ENCODE peak calls at places on chromosomes 6 and 20, in ten cellular contexts. J, L, Z, E, N, F, B, W, R and G are unnamed samples.

GRCh38 chr6:42147138-42147562 is 4.7 kb upstream of the C6orf132 start:
- DNase-seq in E (no peak), J (no peak), W (no peak), B (no peak), R (no peak), L (no peak), F (no peak), N (no peak), Z (peak; percentile 54), G (no peak)

GRCh38 chr6:121730616-121731015 is 295.2 kb downstream of the GJA1 start:
- DNase-seq in Z (no peak), J (peak; percentile 48), R (no peak), N (no peak), L (no peak), W (no peak), B (no peak), E (no peak), F (no peak), G (peak; percentile 15)

GRCh38 chr20:44142416-44142815 is 44.6 kb downstream of the JPH2 start:
- DNase-seq in L (no peak), Z (no peak), J (no peak), N (no peak), R (no peak), F (no peak), E (no peak), W (no peak), B (no peak), G (no peak)

GRCh38 chr20:23227274-23227673 is 123.3 kb upstream of the NXT1 start:
- DNase-seq in Z (no peak), B (no peak), N (no peak), R (no peak), L (no peak), W (no peak), F (no peak), J (no peak), E (no peak), G (no peak)

GRCh38 chr6:7721654-7722053 is 4.2 kb upstream of the BMP6 start:
- DNase-seq in Z (no peak), F (no peak), N (no peak), R (no peak), J (no peak), W (no peak), E (no peak), B (no peak), L (no peak), G (peak; percentile 16)

GRCh38 chr20:48002517-48002970 is 217.3 kb upstream of the SULF2 start:
- DNase-seq in N (no peak), J (no peak), E (no peak), Z (no peak), F (no peak), B (no peak), R (no peak), W (no peak), L (no peak), G (no peak)

GRCh38 chr6:36717231-36717825 is 19.7 kb downstream of the RAB44 start:
- DNase-seq in Z (no peak), J (peak; percentile 38), L (no peak), F (no peak), N (no peak), W (no peak), R (no peak), B (no peak), E (no peak), G (no peak)

GRCh38 chr6:145723646-145724045 is 11.7 kb downstream of the EPM2A start:
- DNase-seq in E (no peak), Z (no peak), R (no peak), W (no peak), F (no peak), N (no peak), B (no peak), L (no peak), J (no peak), G (no peak)

GRCh38 chr6:168713839-168714238 is 272.9 kb downstream of the SMOC2 start:
- DNase-seq in Z (peak; percentile 84), N (no peak), W (peak; percentile 35), F (peak; percentile 14), B (no peak), J (peak; percentile 71), E (peak; percentile 39), R (no peak), L (no peak), G (peak; percentile 71)

GRCh38 chr6:15483060-15483459 is 179.8 kb downstream of the DTNBP1 start:
- DNase-seq in N (no peak), R (no peak), W (no peak), L (no peak), F (no peak), Z (no peak), B (no peak), J (no peak), E (no peak), G (no peak)

DNA sequence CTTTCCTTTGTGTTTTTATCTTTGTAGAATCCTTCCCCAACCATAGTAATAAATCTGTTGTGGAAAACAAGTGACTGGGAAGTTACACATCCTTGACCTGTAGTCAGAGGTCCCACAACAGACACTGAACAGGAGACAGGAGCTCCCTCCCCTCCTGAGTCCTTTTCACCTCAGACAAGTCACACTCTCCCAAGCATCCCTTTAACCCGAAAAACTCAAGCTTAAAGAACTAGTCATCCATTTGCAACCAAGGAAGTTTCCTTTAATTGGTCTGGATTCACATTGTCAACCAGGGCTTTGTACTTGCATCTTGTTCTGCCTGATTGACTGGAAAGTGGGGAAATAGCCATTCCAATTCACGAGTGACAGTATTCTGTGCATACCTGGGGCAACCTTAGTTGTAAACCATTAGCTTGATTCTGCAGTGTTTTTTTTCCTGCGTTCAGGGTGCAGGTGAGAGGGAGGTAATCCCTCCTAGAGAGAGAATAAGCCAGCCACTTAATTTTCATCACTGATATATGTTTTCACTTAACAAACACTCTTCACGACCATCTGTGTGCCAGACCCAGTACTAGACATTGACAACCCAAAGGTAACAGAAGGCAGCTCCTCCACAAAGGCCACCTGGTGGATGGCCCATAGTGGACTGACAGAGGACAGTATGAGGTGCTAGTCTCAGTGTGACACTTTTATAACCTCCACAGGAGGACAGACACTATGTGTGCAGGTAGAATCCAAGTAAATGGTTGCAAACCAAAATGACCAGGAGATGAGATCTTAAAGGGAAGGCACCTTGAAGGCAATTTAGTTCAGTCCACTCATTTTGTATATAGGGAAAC is 112.4 kb downstream of the SLX4IP start:
- DNase-seq in R (no peak), W (no peak), J (peak; percentile 29), Z (no peak), F (no peak), B (no peak), N (no peak), L (no peak), E (no peak), G (no peak)
- TF ChIP-seq CTCF in R (no peak), W (no peak), J (no peak), Z (no peak), F (no peak), B (no peak), N (no peak), L (no peak), E (no peak), G (no peak)

GRCh38 chr6:6694825-6695710 is 106.5 kb downstream of the LY86 start:
- DNase-seq in N (no peak), Z (peak; percentile 90), E (no peak), B (no peak), L (no peak), J (peak; percentile 77), W (no peak), R (peak; percentile 50), F (no peak), G (peak; percentile 40)

GRCh38 chr6:6695711-6696048 is 107.2 kb downstream of the LY86 start:
- DNase-seq in E (no peak), L (no peak), Z (no peak), F (no peak), R (no peak), W (no peak), J (no peak), N (no peak), B (no peak), G (no peak)

GRCh38 chr6:6697620-6698019 is 109.1 kb downstream of the LY86 start:
- DNase-seq in E (no peak), N (peak; percentile 53), L (no peak), J (no peak), W (no peak), Z (no peak), F (no peak), R (no peak), B (no peak), G (no peak)

GRCh38 chr6:6696867-6697531 is 108.5 kb downstream of the LY86 start:
- DNase-seq in Z (peak; percentile 88), E (peak; percentile 81), W (peak; percentile 82), F (peak; percentile 85), L (peak; percentile 56), R (peak; percentile 61), J (peak; percentile 92), N (peak; percentile 89), B (no peak), G (peak; percentile 81)

DNA sequence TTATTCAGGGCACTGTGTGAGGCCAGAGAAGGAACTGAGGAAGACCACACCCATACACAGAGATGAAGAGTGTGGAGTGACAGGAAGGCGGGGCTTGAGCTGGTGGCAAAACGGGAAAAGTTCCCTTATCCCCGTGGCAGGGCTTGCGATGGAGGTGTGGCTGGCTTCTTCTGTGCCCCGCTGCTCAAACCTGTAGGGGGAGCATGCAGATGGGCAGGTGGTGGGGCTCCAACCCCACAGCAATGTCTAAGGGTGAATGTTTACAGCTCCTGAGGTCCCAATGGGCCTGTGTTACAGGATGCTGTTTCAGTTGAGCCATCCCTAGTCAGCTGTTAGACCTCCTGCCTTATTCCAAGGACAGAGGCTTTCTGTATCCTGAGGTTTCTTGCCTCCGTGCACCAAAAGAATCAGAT is 105.9 kb downstream of the LY86 start:
- DNase-seq in W (no peak), N (no peak), E (peak; percentile 49), L (no peak), R (no peak), J (peak; percentile 82), B (no peak), Z (peak; percentile 68), F (no peak), G (no peak)
- TF ChIP-seq CTCF in W (no peak), N (no peak), E (peak; percentile 31), L (no peak), R (peak; percentile 15), J (peak; percentile 64), B (no peak), Z (no peak), F (no peak), G (peak; percentile 2)

DNA sequence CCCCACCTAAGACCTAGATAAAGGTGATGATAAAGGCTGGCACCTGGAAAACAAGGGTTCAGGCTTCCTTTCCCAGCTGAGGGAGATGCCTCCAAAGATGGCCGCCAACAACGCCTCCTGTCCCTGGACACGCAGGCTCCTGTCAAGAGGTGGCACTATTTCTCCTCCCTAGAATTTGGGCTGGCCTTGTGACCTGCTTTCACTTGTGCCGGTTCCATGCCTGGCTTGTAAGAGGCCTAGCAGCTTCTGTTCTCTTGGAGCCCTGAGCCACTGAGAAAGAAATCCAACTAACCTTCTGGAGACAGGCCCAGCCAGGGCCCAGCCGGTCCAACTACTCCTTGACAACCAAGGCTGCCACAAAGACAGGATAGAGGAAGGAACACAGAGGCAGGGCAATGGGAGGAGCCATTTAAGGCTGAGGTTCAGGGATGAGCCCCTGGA is 60.2 kb upstream of the RALY start:
- DNase-seq in F (peak; percentile 55), L (peak; percentile 61), W (peak; percentile 82), N (peak; percentile 71), Z (peak; percentile 74), B (peak; percentile 41), R (peak; percentile 46), J (peak; percentile 90), E (peak; percentile 73), G (peak; percentile 53)
- TF ChIP-seq CTCF in F (no peak), L (peak; percentile 43), W (peak; percentile 76), N (peak; percentile 60), Z (peak; percentile 23), B (no peak), R (peak; percentile 71), J (peak; percentile 88), E (peak; percentile 93), G (peak; percentile 32)

GRCh38 chr6:100719883-100720682 is 161.0 kb downstream of the ASCC3 start:
- DNase-seq in W (no peak), N (no peak), F (no peak), J (no peak), E (peak; percentile 9), Z (no peak), L (no peak), R (no peak), B (no peak), G (peak; percentile 19)
- TF ChIP-seq CTCF in W (peak; percentile 59), N (peak; percentile 68), F (peak; percentile 63), J (peak; percentile 77), E (peak; percentile 59), Z (no peak), L (peak; percentile 27), R (peak; percentile 65), B (peak; percentile 44), G (peak; percentile 50)